ENCODE peak calls at places on chromosome 7, in four cellular contexts. S is fibroblast of pulmonary artery, U is nephron progenitor cell, E is DND-41. Q is an unnamed sample.

GRCh38 chr7:111098011-111098925 is 7.3 kb downstream of the LRRN3 start:
- DNase-seq in S (peak; percentile 64), U (peak; percentile 26), E (peak; percentile 58), Q (no peak)

GRCh38 chr7:134289423-134289822 is 27.3 kb downstream of the SLC35B4 start:
- DNase-seq in S (no peak), U (no peak), E (no peak), Q (no peak)

GRCh38 chr7:135414850-135415439 is 95.0 kb downstream of the CNOT4 start:
- DNase-seq in S (peak; percentile 79), U (peak; percentile 21), E (peak; percentile 37), Q (no peak)

GRCh38 chr7:29156798-29157461 is 10.6 kb upstream of the CPVL start:
- DNase-seq in S (no peak), U (no peak), E (peak; percentile 79), Q (no peak)

GRCh38 chr7:106114735-106115383 is 2.7 kb upstream of the SYPL1 start:
- DNase-seq in S (no peak), U (no peak), E (no peak), Q (no peak)

GRCh38 chr7:124202546-124202945 is 169.7 kb upstream of the TMEM229A start:
- DNase-seq in S (no peak), U (no peak), E (no peak), Q (no peak)

GRCh38 chr7:93910076-93910994 is 4.0 kb downstream of the GNGT1 start:
- DNase-seq in S (peak; percentile 95), U (no peak), E (no peak), Q (no peak)

GRCh38 chr7:141242568-141242967 is 168.7 kb downstream of the TMEM178B start:
- DNase-seq in S (no peak), U (no peak), E (no peak), Q (no peak)

GRCh38 chr7:44378744-44379143 is 53.4 kb upstream of the CAMK2B start:
- DNase-seq in S (peak; percentile 93), U (no peak), E (no peak), Q (no peak)

GRCh38 chr7:140898794-140899548 is 25.8 kb downstream of the BRAF start:
- DNase-seq in S (peak; percentile 14), U (no peak), E (no peak), Q (no peak)

GRCh38 chr7:11760372-11760771 is 71.6 kb downstream of the THSD7A start:
- DNase-seq in S (peak; percentile 4), U (no peak), E (no peak), Q (no peak)

GRCh38 chr7:18861514-18861913 is 255.9 kb downstream of the TWIST1 start:
- DNase-seq in S (peak; percentile 90), U (no peak), E (no peak), Q (no peak)

GRCh38 chr7:109864263-109864662 is 1226.7 kb upstream of the LRRN3 start:
- DNase-seq in S (no peak), U (no peak), E (no peak), Q (no peak)

GRCh38 chr7:75961194-75961593 is 33.2 kb downstream of the TMEM120A start:
- DNase-seq in S (no peak), U (no peak), E (no peak), Q (no peak)

GRCh38 chr7:107045980-107046379 is 1.5 kb downstream of the PRKAR2B start:
- DNase-seq in S (peak; percentile 1), U (no peak), E (no peak), Q (no peak)

GRCh38 chr7:1775389-1775788 is 105.3 kb downstream of the ELFN1 start:
- DNase-seq in S (no peak), U (no peak), E (no peak), Q (no peak)

GRCh38 chr7:13411151-13411550 is 578.3 kb downstream of the ETV1 start:
- DNase-seq in S (no peak), U (no peak), E (no peak), Q (no peak)
- TF ChIP-seq CTCF in S (no peak), U (no peak), E (no peak), Q (no peak)

GRCh38 chr7:24704311-24704710 is 53.0 kb downstream of the GSDME start:
- DNase-seq in S (no peak), U (no peak), E (no peak), Q (no peak)

GRCh38 chr7:24701232-24701898 is 55.9 kb downstream of the GSDME start:
- DNase-seq in S (peak; percentile 79), U (no peak), E (no peak), Q (no peak)

GRCh38 chr7:24703296-24703695 is 54.0 kb downstream of the GSDME start:
- DNase-seq in S (no peak), U (no peak), E (no peak), Q (no peak)

GRCh38 chr7:24701899-24702235 is 55.4 kb downstream of the GSDME start:
- DNase-seq in S (no peak), U (no peak), E (no peak), Q (no peak)

DNA sequence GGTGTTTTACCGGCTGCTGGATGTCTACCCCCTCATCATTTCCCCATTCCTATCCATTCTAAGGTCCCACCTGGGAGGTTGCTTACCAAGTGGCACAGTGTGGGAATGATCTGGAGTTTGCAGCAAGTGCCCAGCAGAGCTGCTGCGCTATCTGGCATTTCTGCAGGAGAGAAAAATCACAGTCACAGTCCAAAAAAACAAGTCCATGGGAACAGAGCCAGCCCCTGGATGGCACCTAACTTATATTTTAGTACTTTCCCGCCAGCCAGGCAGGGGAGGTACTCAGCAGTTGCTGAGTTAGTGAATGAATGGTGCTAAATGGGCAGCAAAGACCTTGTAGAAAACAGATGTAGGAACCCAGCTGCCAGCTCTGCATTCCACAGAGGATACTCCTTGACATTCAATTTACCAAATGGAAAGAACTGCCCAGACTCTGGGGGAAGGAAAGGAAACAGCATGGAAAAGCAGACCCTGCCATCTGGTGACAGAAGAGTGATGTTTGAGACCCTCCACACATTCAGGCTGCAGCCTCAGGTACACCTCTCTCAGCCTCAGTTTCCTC is 54.5 kb downstream of the GSDME start:
- DNase-seq in S (no peak), U (no peak), E (no peak), Q (no peak)
- TF ChIP-seq CTCF in S (no peak), U (no peak), E (no peak), Q (no peak)

DNA sequence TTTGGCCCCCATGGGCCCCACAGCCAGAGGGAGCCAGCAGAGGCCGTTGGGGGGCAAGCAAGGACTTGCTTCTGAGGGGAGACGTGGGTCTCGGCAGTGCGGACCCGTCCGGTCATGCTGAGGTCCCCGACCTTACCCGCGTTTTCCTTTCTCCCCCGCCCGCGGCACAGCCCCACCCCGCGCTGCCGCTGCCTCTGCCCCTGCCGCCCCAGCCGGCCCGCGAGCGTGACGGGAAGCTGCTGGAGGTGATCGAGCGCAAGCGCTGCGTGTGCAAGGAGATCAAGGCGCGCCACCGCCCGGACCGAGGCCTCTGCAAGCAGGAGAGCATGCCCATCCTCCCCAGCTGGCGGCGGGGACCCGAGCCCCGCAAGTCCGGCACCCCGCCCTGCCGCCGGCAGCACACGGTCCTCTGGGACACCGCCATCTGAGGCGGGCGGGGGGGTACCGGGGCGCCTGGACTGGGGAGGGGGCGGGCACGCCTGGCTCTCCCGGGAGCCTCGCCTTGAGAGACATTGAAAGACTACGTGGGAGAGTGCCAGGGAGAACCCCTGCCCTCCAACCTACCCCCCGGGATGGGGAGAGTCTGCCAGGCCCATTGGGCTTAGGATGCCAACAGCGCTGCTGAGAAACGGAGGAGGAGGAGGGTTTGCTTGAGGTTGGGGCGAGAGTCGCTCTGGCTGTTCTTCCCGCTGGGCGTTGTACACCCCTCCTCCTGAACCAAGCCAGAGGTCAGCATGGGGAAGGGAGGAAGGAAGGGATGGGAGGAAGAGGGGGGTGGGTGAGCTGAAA is 9.9 kb downstream of the NYAP1 start:
- DNase-seq in S (no peak), U (peak; percentile 77), E (no peak), Q (peak; percentile 65)
- TF ChIP-seq CTCF in S (no peak), U (no peak), E (no peak), Q (peak; percentile 51)

GRCh38 chr7:22831602-22832001 is 9.0 kb upstream of the TOMM7 start:
- DNase-seq in S (no peak), U (no peak), E (no peak), Q (no peak)

GRCh38 chr7:22837308-22837707 is 14.7 kb upstream of the TOMM7 start:
- DNase-seq in S (no peak), U (no peak), E (no peak), Q (no peak)

GRCh38 chr7:22834028-22834427 is 11.4 kb upstream of the TOMM7 start:
- DNase-seq in S (no peak), U (no peak), E (no peak), Q (no peak)

GRCh38 chr7:22832422-22832821 is 9.8 kb upstream of the TOMM7 start:
- DNase-seq in S (no peak), U (no peak), E (no peak), Q (no peak)

DNA sequence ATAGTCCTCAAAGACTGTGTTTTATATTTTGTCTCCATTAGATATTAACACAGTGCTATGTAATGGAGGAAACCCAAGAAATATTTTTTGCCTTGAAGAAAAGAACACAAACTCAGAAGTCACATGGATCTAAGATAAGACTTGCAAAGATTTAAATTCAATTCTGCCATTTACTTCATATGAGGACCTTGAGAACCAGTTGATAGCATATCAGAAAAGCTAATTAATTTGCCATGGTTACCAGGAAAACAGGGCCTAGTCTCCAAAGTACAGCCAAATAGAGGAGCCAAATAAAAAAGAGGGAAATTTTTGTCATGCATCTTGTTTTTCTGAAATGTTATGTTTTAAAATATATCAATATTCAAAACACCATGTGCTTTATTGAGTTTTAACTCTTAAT is 10.5 kb upstream of the TOMM7 start:
- DNase-seq in S (no peak), U (no peak), E (no peak), Q (no peak)
- TF ChIP-seq CTCF in S (no peak), U (no peak), E (no peak), Q (no peak)

GRCh38 chr7:20991544-20991943 is 204.9 kb upstream of the SP8 start:
- DNase-seq in S (no peak), U (no peak), E (no peak), Q (no peak)
- TF ChIP-seq CTCF in S (no peak), U (no peak), E (no peak), Q (no peak)